ENCODE peak calls at places on chromosome 21, in five cellular contexts. W is mesendoderm, H is mesenchymal stem cell, P is IMR-90, U is neuronal stem cell. A is an unnamed sample.

GRCh38 chr21:46557919-46558392 is 46.9 kb downstream of the S100B start:
- DNase-seq in W (no peak), H (no peak), P (no peak), U (no peak), A (no peak)

GRCh38 chr21:29506947-29507346 is 208.2 kb downstream of the BACH1 start:
- DNase-seq in W (no peak), H (no peak), P (peak), U (no peak), A (no peak)

GRCh38 chr21:16058896-16059295 is 329.1 kb downstream of the USP25 start:
- DNase-seq in W (no peak), H (no peak), P (no peak), U (no peak), A (peak)

GRCh38 chr21:43767980-43768867 is 7.9 kb downstream of the CSTB start:
- DNase-seq in W (peak), H (peak), P (peak), U (no peak), A (peak)

GRCh38 chr21:43697758-43698643 is 20.9 kb upstream of the PDXK start:
- DNase-seq in W (no peak), H (peak), P (peak), U (no peak), A (no peak)

GRCh38 chr21:46406001-46406400 is 52.7 kb upstream of the DIP2A start:
- DNase-seq in W (no peak), H (no peak), P (no peak), U (no peak), A (no peak)

GRCh38 chr21:21559285-21560045 is 561.3 kb downstream of the NCAM2 start:
- DNase-seq in W (no peak), H (no peak), P (no peak), U (no peak), A (no peak)

GRCh38 chr21:35102488-35103407 is 53.6 kb upstream of the RUNX1 start:
- DNase-seq in W (no peak), H (peak), P (peak), U (no peak), A (no peak)

GRCh38 chr21:46208761-46209721 is 19.5 kb downstream of the LSS start:
- DNase-seq in W (no peak), H (no peak), P (no peak), U (no peak), A (no peak)

GRCh38 chr21:30430170-30430655 is at the start of gene KRTAP13-4:
- DNase-seq in W (no peak), H (no peak), P (no peak), U (no peak), A (no peak)

GRCh38 chr21:33892853-33893252 is 22.8 kb downstream of the ATP5PO start:
- DNase-seq in W (peak), H (no peak), P (no peak), U (no peak), A (no peak)

GRCh38 chr21:41370840-41371697 is 9.2 kb downstream of the MX2 start:
- DNase-seq in W (no peak), H (no peak), P (no peak), U (no peak), A (no peak)

GRCh38 chr21:43639470-43640178 is 19.7 kb downstream of the HSF2BP start:
- DNase-seq in W (no peak), H (peak), P (peak), U (no peak), A (no peak)

GRCh38 chr21:41794600-41794999 is 27.7 kb upstream of the RIPK4 start:
- DNase-seq in W (no peak), H (no peak), P (no peak), U (no peak), A (no peak)

GRCh38 chr21:41778974-41779600 is 12.2 kb upstream of the RIPK4 start:
- DNase-seq in W (peak), H (no peak), P (no peak), U (no peak), A (peak)

GRCh38 chr21:45146301-45146700 is 71.9 kb downstream of the ADARB1 start:
- DNase-seq in W (no peak), H (no peak), P (no peak), U (no peak), A (no peak)
- H3K4ac ChIP-seq in W (no peak), H (no peak), P (no peak), U (no peak), A (no peak)

GRCh38 chr21:39387461-39388037 is 38.7 kb upstream of the HMGN1 start:
- DNase-seq in W (peak), H (peak), P (peak), U (peak), A (peak)

GRCh38 chr21:39386194-39386593 is 37.3 kb upstream of the HMGN1 start:
- DNase-seq in W (no peak), H (no peak), P (no peak), U (no peak), A (no peak)

GRCh38 chr21:39385299-39386145 is 36.6 kb upstream of the HMGN1 start:
- DNase-seq in W (no peak), H (no peak), P (peak), U (no peak), A (peak)

GRCh38 chr21:39388038-39388810 is 39.3 kb upstream of the HMGN1 start:
- DNase-seq in W (peak), H (peak), P (peak), U (peak), A (peak)

GRCh38 chr21:39386899-39387298 is 38.0 kb upstream of the HMGN1 start:
- DNase-seq in W (no peak), H (no peak), P (no peak), U (no peak), A (no peak)
- H3K27ac ChIP-seq in W (no peak), H (no peak), P (no peak), U (no peak), A (no peak)

GRCh38 chr21:36704281-36704957 is 5.5 kb downstream of the SIM2 start:
- DNase-seq in W (no peak), H (no peak), P (peak), U (no peak), A (no peak)
- H3K4me3 ChIP-seq in W (no peak), H (no peak), P (peak), U (no peak), A (no peak)

GRCh38 chr21:36540700-36541099 is 60.8 kb upstream of the CLDN14 start:
- DNase-seq in W (no peak), H (no peak), P (no peak), U (no peak), A (no peak)

GRCh38 chr21:36542312-36543101 is 62.6 kb upstream of the CLDN14 start:
- DNase-seq in W (peak), H (no peak), P (no peak), U (no peak), A (peak)

GRCh38 chr21:36541721-36542139 is 61.8 kb upstream of the CLDN14 start:
- DNase-seq in W (no peak), H (no peak), P (no peak), U (no peak), A (no peak)

GRCh38 chr21:36538761-36539160 is 58.8 kb upstream of the CLDN14 start:
- DNase-seq in W (no peak), H (no peak), P (no peak), U (no peak), A (no peak)

DNA sequence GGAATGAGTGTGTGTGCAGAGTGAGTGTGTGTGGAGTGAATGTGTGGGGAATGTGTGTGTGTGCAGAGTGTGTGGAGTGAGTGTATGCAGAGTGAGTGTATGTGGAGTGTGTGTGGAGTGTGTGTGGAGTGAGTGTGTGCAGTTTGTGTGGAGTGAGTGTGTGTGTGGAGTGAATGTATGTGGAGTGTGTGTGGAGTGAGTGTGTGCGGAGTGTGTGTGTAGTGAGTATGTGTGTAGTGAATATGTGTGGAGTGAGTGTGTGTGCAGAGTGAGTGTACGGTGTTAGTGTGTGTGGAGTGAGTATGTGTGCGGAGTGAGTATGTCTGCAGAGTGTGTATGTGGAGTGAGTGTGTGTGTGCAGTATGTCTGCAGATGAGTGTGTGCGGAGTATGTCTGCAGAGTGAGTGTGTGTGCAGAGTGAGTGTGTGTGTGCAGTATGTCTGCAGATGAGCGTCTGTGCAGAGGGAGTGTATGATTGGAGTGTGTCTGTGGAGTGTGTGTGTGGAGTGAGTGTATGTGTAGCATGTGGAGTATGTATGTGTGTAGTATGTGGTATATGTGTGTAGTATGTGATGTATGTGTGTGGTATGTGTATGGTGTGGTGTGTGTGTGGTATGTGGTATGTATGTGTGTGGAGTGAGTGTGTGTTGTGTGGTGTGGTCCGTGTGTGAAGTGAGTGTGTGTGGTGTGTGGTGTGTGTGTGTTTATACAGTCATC is 59.7 kb upstream of the CLDN14 start:
- DNase-seq in W (no peak), H (no peak), P (no peak), U (no peak), A (no peak)
- H3K4ac ChIP-seq in W (no peak), H (no peak), P (no peak), U (no peak), A (no peak)

GRCh38 chr21:14686466-14687276 is 140.6 kb upstream of the SAMSN1 start:
- DNase-seq in W (no peak), H (no peak), P (no peak), U (no peak), A (peak)

GRCh38 chr21:14685568-14685967 is 139.5 kb upstream of the SAMSN1 start:
- DNase-seq in W (no peak), H (no peak), P (no peak), U (no peak), A (peak)

GRCh38 chr21:14683021-14683420 is 136.9 kb upstream of the SAMSN1 start:
- DNase-seq in W (no peak), H (no peak), P (no peak), U (no peak), A (no peak)

GRCh38 chr21:14687277-14687642 is 141.1 kb upstream of the SAMSN1 start:
- DNase-seq in W (no peak), H (no peak), P (no peak), U (no peak), A (peak)

GRCh38 chr21:14684071-14684470 is 138.0 kb upstream of the SAMSN1 start:
- DNase-seq in W (no peak), H (no peak), P (no peak), U (no peak), A (no peak)
- H3K27ac ChIP-seq in W (no peak), H (no peak), P (no peak), U (no peak), A (no peak)